ENCODE peak calls at places on chromosomes 1 and 21, in nine cellular contexts. One of them, this sample, is unnamed.

GRCh38 chr1:159188375-159188788 is 16.3 kb upstream of the ACKR1 start:
- DNase-seq in brain microvascular endothelial cell: peak; percentile 11
- DNase-seq in tibial nerve: peak; percentile 35
- DNase-seq in sigmoid colon: peak; percentile 86
- DNase-seq in hepatocyte: peak; percentile 74
- DNase-seq in cardiac muscle cell: peak; percentile 89
- DNase-seq in psoas muscle: peak; percentile 76
- DNase-seq in pancreas: peak; percentile 55
- DNase-seq in CD8-positive, alpha-beta T cell: no peak
- DNase-seq in this sample: peak; percentile 34

GRCh38 chr1:100995196-100995983 is 30.2 kb downstream of the DPH5 start:
- DNase-seq in pancreas: no peak
- DNase-seq in psoas muscle: no peak
- DNase-seq in CD8-positive, alpha-beta T cell: no peak
- DNase-seq in hepatocyte: no peak
- DNase-seq in brain microvascular endothelial cell: no peak
- DNase-seq in tibial nerve: no peak
- DNase-seq in sigmoid colon: no peak
- DNase-seq in cardiac muscle cell: no peak
- DNase-seq in this sample: no peak

GRCh38 chr1:222970711-222971110 is 155.9 kb downstream of the DISP1 start:
- DNase-seq in pancreas: no peak
- DNase-seq in hepatocyte: no peak
- DNase-seq in tibial nerve: no peak
- DNase-seq in psoas muscle: no peak
- DNase-seq in brain microvascular endothelial cell: no peak
- DNase-seq in CD8-positive, alpha-beta T cell: no peak
- DNase-seq in cardiac muscle cell: no peak
- DNase-seq in sigmoid colon: no peak
- DNase-seq in this sample: no peak

GRCh38 chr1:247111636-247112478 is 7.7 kb upstream of the ZNF669 start:
- DNase-seq in CD8-positive, alpha-beta T cell: no peak
- DNase-seq in psoas muscle: peak; percentile 87
- DNase-seq in pancreas: peak; percentile 57
- DNase-seq in tibial nerve: peak; percentile 29
- DNase-seq in brain microvascular endothelial cell: no peak
- DNase-seq in cardiac muscle cell: peak; percentile 77
- DNase-seq in sigmoid colon: peak; percentile 87
- DNase-seq in hepatocyte: peak; percentile 78
- DNase-seq in this sample: peak; percentile 12

GRCh38 chr1:240114222-240114621 is 22.5 kb downstream of the FMN2 start:
- DNase-seq in cardiac muscle cell: no peak
- DNase-seq in tibial nerve: no peak
- DNase-seq in CD8-positive, alpha-beta T cell: no peak
- DNase-seq in brain microvascular endothelial cell: no peak
- DNase-seq in psoas muscle: no peak
- DNase-seq in hepatocyte: no peak
- DNase-seq in sigmoid colon: no peak
- DNase-seq in pancreas: no peak
- DNase-seq in this sample: no peak

GRCh38 chr21:40640427-40640826 is 206.5 kb downstream of the DSCAM start:
- DNase-seq in hepatocyte: no peak
- DNase-seq in brain microvascular endothelial cell: no peak
- DNase-seq in pancreas: no peak
- DNase-seq in CD8-positive, alpha-beta T cell: no peak
- DNase-seq in tibial nerve: no peak
- DNase-seq in cardiac muscle cell: no peak
- DNase-seq in psoas muscle: no peak
- DNase-seq in sigmoid colon: no peak
- DNase-seq in this sample: no peak

GRCh38 chr21:39176312-39176711 is 6.9 kb downstream of the PSMG1 start:
- DNase-seq in pancreas: no peak
- DNase-seq in sigmoid colon: no peak
- DNase-seq in hepatocyte: no peak
- DNase-seq in brain microvascular endothelial cell: no peak
- DNase-seq in tibial nerve: no peak
- DNase-seq in CD8-positive, alpha-beta T cell: no peak
- DNase-seq in psoas muscle: no peak
- DNase-seq in cardiac muscle cell: no peak
- DNase-seq in this sample: no peak

GRCh38 chr1:179310271-179310670 is 16.7 kb downstream of the SOAT1 start:
- DNase-seq in psoas muscle: no peak
- DNase-seq in brain microvascular endothelial cell: peak; percentile 34
- DNase-seq in CD8-positive, alpha-beta T cell: no peak
- DNase-seq in sigmoid colon: no peak
- DNase-seq in pancreas: no peak
- DNase-seq in hepatocyte: no peak
- DNase-seq in cardiac muscle cell: no peak
- DNase-seq in tibial nerve: no peak
- DNase-seq in this sample: peak; percentile 27

GRCh38 chr1:94061513-94062443 is 59.2 kb downstream of the ABCA4 start:
- DNase-seq in pancreas: peak; percentile 58
- DNase-seq in CD8-positive, alpha-beta T cell: no peak
- DNase-seq in tibial nerve: peak; percentile 86
- DNase-seq in psoas muscle: peak; percentile 73
- DNase-seq in sigmoid colon: peak; percentile 82
- DNase-seq in brain microvascular endothelial cell: peak; percentile 86
- DNase-seq in hepatocyte: peak; percentile 82
- DNase-seq in cardiac muscle cell: peak; percentile 76
- DNase-seq in this sample: peak; percentile 88

GRCh38 chr1:196309386-196309785 is 298.9 kb downstream of the KCNT2 start:
- DNase-seq in hepatocyte: peak; percentile 36
- DNase-seq in tibial nerve: no peak
- DNase-seq in psoas muscle: no peak
- DNase-seq in sigmoid colon: no peak
- DNase-seq in brain microvascular endothelial cell: no peak
- DNase-seq in cardiac muscle cell: peak; percentile 11
- DNase-seq in CD8-positive, alpha-beta T cell: no peak
- DNase-seq in pancreas: no peak
- DNase-seq in this sample: peak; percentile 38

GRCh38 chr21:36232641-36233040 is 76.0 kb downstream of the DOP1B start:
- DNase-seq in hepatocyte: no peak
- DNase-seq in psoas muscle: no peak
- DNase-seq in sigmoid colon: no peak
- DNase-seq in cardiac muscle cell: no peak
- DNase-seq in pancreas: no peak
- DNase-seq in tibial nerve: no peak
- DNase-seq in CD8-positive, alpha-beta T cell: no peak
- DNase-seq in brain microvascular endothelial cell: no peak
- DNase-seq in this sample: no peak

GRCh38 chr21:36237441-36237840 is 80.8 kb downstream of the DOP1B start:
- DNase-seq in tibial nerve: no peak
- DNase-seq in pancreas: no peak
- DNase-seq in CD8-positive, alpha-beta T cell: no peak
- DNase-seq in sigmoid colon: no peak
- DNase-seq in brain microvascular endothelial cell: no peak
- DNase-seq in psoas muscle: no peak
- DNase-seq in cardiac muscle cell: no peak
- DNase-seq in hepatocyte: no peak
- DNase-seq in this sample: peak; percentile 11

GRCh38 chr21:36236052-36236730 is 79.6 kb downstream of the DOP1B start:
- DNase-seq in hepatocyte: no peak
- DNase-seq in psoas muscle: no peak
- DNase-seq in cardiac muscle cell: no peak
- DNase-seq in CD8-positive, alpha-beta T cell: no peak
- DNase-seq in tibial nerve: no peak
- DNase-seq in pancreas: no peak
- DNase-seq in brain microvascular endothelial cell: no peak
- DNase-seq in sigmoid colon: no peak
- DNase-seq in this sample: no peak

GRCh38 chr21:36239585-36239984 is 80.4 kb upstream of the MORC3 start:
- DNase-seq in pancreas: no peak
- DNase-seq in hepatocyte: no peak
- DNase-seq in psoas muscle: no peak
- DNase-seq in cardiac muscle cell: no peak
- DNase-seq in sigmoid colon: no peak
- DNase-seq in tibial nerve: no peak
- DNase-seq in brain microvascular endothelial cell: no peak
- DNase-seq in CD8-positive, alpha-beta T cell: no peak
- DNase-seq in this sample: no peak

DNA sequence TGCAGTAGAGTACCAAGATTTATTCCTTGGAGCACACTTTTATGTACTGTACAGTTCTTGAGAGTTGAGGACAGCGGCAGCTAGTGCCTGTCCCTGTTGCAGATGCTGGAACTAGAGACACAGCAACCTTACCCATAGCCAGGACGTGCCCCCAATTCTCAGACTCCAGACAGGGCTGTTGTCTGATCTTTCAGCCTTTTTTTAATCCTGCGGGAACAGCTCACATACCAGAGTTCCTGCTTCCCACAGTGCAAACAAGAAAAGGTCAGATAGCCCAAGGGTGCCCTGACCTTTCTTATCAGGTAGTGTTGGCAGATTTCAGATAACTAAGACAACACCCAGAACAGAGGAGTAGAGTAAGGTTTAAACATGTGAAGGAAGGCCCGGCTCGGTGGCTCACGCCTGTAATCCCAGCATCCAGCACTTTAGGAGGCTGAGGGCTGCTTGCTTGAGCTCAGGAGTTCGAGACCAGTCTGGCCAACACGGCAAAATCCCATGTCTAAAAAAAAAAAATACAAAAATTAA is 78.5 kb downstream of the DOP1B start:
- DNase-seq in tibial nerve: no peak
- DNase-seq in CD8-positive, alpha-beta T cell: no peak
- DNase-seq in pancreas: no peak
- DNase-seq in brain microvascular endothelial cell: no peak
- DNase-seq in hepatocyte: peak; percentile 30
- DNase-seq in sigmoid colon: no peak
- DNase-seq in psoas muscle: no peak
- DNase-seq in cardiac muscle cell: peak; percentile 92
- DNase-seq in this sample: no peak
- TF ChIP-seq CTCF in tibial nerve: no peak
- TF ChIP-seq CTCF in CD8-positive, alpha-beta T cell: no peak
- TF ChIP-seq CTCF in pancreas: no peak
- TF ChIP-seq CTCF in brain microvascular endothelial cell: no peak
- TF ChIP-seq CTCF in hepatocyte: no peak
- TF ChIP-seq CTCF in sigmoid colon: no peak
- TF ChIP-seq CTCF in psoas muscle: no peak
- TF ChIP-seq CTCF in cardiac muscle cell: no peak
- TF ChIP-seq CTCF in this sample: no peak

GRCh38 chr21:46461909-46462308 is 3.2 kb downstream of the DIP2A start:
- DNase-seq in hepatocyte: no peak
- DNase-seq in tibial nerve: no peak
- DNase-seq in brain microvascular endothelial cell: no peak
- DNase-seq in sigmoid colon: no peak
- DNase-seq in pancreas: no peak
- DNase-seq in CD8-positive, alpha-beta T cell: no peak
- DNase-seq in cardiac muscle cell: no peak
- DNase-seq in psoas muscle: no peak
- DNase-seq in this sample: no peak
- H3K27ac ChIP-seq in hepatocyte: no peak overlapping the region
- H3K27ac ChIP-seq in tibial nerve: no peak overlapping the region
- H3K27ac ChIP-seq in brain microvascular endothelial cell: no peak overlapping the region
- H3K27ac ChIP-seq in sigmoid colon: no peak overlapping the region
- H3K27ac ChIP-seq in pancreas: no peak overlapping the region
- H3K27ac ChIP-seq in CD8-positive, alpha-beta T cell: no peak overlapping the region
- H3K27ac ChIP-seq in cardiac muscle cell: peak overlapping the region; percentile 31
- H3K27ac ChIP-seq in psoas muscle: peak overlapping the region; percentile 66
- H3K27ac ChIP-seq in this sample: peak overlapping the region; percentile 38

GRCh38 chr1:160724445-160725242 is 13.0 kb upstream of the CD48 start:
- DNase-seq in tibial nerve: no peak
- DNase-seq in brain microvascular endothelial cell: no peak
- DNase-seq in pancreas: no peak
- DNase-seq in CD8-positive, alpha-beta T cell: no peak
- DNase-seq in hepatocyte: no peak
- DNase-seq in sigmoid colon: no peak
- DNase-seq in psoas muscle: no peak
- DNase-seq in cardiac muscle cell: no peak
- DNase-seq in this sample: no peak
- TF ChIP-seq CTCF in tibial nerve: no peak
- TF ChIP-seq CTCF in brain microvascular endothelial cell: no peak
- TF ChIP-seq CTCF in pancreas: no peak
- TF ChIP-seq CTCF in CD8-positive, alpha-beta T cell: no peak
- TF ChIP-seq CTCF in hepatocyte: no peak
- TF ChIP-seq CTCF in sigmoid colon: no peak
- TF ChIP-seq CTCF in psoas muscle: no peak
- TF ChIP-seq CTCF in cardiac muscle cell: no peak
- TF ChIP-seq CTCF in this sample: no peak

DNA sequence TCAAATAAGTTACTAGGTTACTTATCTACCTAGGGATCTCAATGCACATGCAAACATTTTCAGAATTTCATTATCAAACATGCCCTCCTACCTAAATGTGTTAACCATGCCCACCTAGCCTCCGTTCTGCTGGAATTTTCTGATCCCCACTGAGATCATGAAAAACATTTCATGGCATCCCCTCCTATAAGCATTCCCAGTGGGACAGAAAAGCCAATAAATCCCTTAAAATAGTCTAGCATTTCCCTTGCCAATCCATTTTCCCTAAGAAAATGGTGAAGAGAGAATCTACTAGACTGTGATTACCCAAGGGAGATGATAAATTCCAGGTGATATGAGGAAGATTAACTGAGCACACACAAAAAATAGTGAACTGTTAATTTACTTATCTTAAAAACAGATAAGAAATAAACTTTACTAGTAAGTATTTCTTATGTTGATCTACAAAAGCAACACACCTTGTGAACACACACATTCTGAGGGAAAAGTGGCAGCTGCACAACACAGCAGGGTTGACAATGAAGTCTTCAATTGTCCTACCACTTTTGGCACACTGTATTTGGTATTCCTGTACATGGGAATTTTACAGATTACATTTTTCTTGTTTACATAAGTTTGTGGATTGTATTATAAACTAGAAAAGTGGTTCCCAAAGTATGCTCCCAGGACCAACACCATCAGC is 49.6 kb downstream of the ARID4B start:
- DNase-seq in hepatocyte: no peak
- DNase-seq in pancreas: peak; percentile 71
- DNase-seq in tibial nerve: no peak
- DNase-seq in sigmoid colon: no peak
- DNase-seq in CD8-positive, alpha-beta T cell: no peak
- DNase-seq in psoas muscle: no peak
- DNase-seq in brain microvascular endothelial cell: no peak
- DNase-seq in cardiac muscle cell: no peak
- DNase-seq in this sample: no peak
- H3K27ac ChIP-seq in hepatocyte: no peak overlapping the region
- H3K27ac ChIP-seq in pancreas: peak overlapping the region; percentile 52
- H3K27ac ChIP-seq in tibial nerve: no peak overlapping the region
- H3K27ac ChIP-seq in sigmoid colon: no peak overlapping the region
- H3K27ac ChIP-seq in CD8-positive, alpha-beta T cell: no peak overlapping the region
- H3K27ac ChIP-seq in psoas muscle: no peak overlapping the region
- H3K27ac ChIP-seq in brain microvascular endothelial cell: no peak overlapping the region
- H3K27ac ChIP-seq in cardiac muscle cell: peak overlapping the region; percentile 30
- H3K27ac ChIP-seq in this sample: no peak overlapping the region

GRCh38 chr1:53725238-53725689 is 13.7 kb downstream of the GLIS1 start:
- DNase-seq in psoas muscle: no peak
- DNase-seq in pancreas: no peak
- DNase-seq in hepatocyte: peak; percentile 55
- DNase-seq in cardiac muscle cell: peak; percentile 84
- DNase-seq in sigmoid colon: no peak
- DNase-seq in tibial nerve: no peak
- DNase-seq in CD8-positive, alpha-beta T cell: no peak
- DNase-seq in brain microvascular endothelial cell: no peak
- DNase-seq in this sample: no peak
- TF ChIP-seq CTCF in psoas muscle: no peak
- TF ChIP-seq CTCF in pancreas: no peak
- TF ChIP-seq CTCF in hepatocyte: peak; percentile 24
- TF ChIP-seq CTCF in cardiac muscle cell: peak; percentile 31
- TF ChIP-seq CTCF in sigmoid colon: no peak
- TF ChIP-seq CTCF in tibial nerve: no peak
- TF ChIP-seq CTCF in CD8-positive, alpha-beta T cell: no peak
- TF ChIP-seq CTCF in brain microvascular endothelial cell: peak; percentile 65
- TF ChIP-seq CTCF in this sample: no peak

GRCh38 chr1:65050735-65051134 is 84.4 kb upstream of the JAK1 start:
- DNase-seq in CD8-positive, alpha-beta T cell: no peak
- DNase-seq in psoas muscle: no peak
- DNase-seq in hepatocyte: no peak
- DNase-seq in brain microvascular endothelial cell: no peak
- DNase-seq in sigmoid colon: no peak
- DNase-seq in tibial nerve: no peak
- DNase-seq in pancreas: no peak
- DNase-seq in cardiac muscle cell: no peak
- DNase-seq in this sample: no peak
- H3K27ac ChIP-seq in CD8-positive, alpha-beta T cell: no peak overlapping the region
- H3K27ac ChIP-seq in psoas muscle: no peak overlapping the region
- H3K27ac ChIP-seq in hepatocyte: no peak overlapping the region
- H3K27ac ChIP-seq in brain microvascular endothelial cell: no peak overlapping the region
- H3K27ac ChIP-seq in sigmoid colon: no peak overlapping the region
- H3K27ac ChIP-seq in tibial nerve: no peak overlapping the region
- H3K27ac ChIP-seq in pancreas: no peak overlapping the region
- H3K27ac ChIP-seq in cardiac muscle cell: no peak overlapping the region
- H3K27ac ChIP-seq in this sample: no peak overlapping the region